ENCODE peak calls at places on chromosomes 4 and X, in seven cellular contexts. U is GM12892, E is ACHN, L is left lung, C is HFF-Myc, G is NCI-H1417, H is NCI-H510A treated with DMSO at 0.1 percent for 48 hours. J is an unnamed sample.

GRCh38 chrX:6644411-6644810 is 109.5 kb upstream of the VCX3A start:
- DNase-seq in U (no peak), E (peak; percentile 12), L (no peak), C (no peak), G (no peak), H (no peak), J (no peak)

GRCh38 chrX:13487731-13488505 is 81.5 kb upstream of the EGFL6 start:
- DNase-seq in U (peak; percentile 15), E (peak; percentile 75), L (no peak), C (peak; percentile 56), G (peak; percentile 17), H (peak; percentile 37), J (peak; percentile 76)

GRCh38 chrX:15401373-15401772 is 17.2 kb upstream of the VEGFD start:
- DNase-seq in U (no peak), E (no peak), L (no peak), C (no peak), G (no peak), H (no peak), J (no peak)

GRCh38 chr4:145130788-145131398 is 32.8 kb downstream of the ABCE1 start:
- DNase-seq in U (no peak), E (peak; percentile 3), L (no peak), C (no peak), G (no peak), H (no peak), J (no peak)

GRCh38 chr4:2259036-2259540 is 2.8 kb downstream of the MXD4 start:
- DNase-seq in U (no peak), E (no peak), L (no peak), C (no peak), G (no peak), H (no peak), J (no peak)

GRCh38 chr4:54657556-54658313 is at the start of gene KIT:
- DNase-seq in U (peak; percentile 19), E (no peak), L (peak; percentile 83), C (no peak), G (peak; percentile 92), H (peak; percentile 94), J (peak; percentile 45)

GRCh38 chr4:3122081-3122563 is 47.6 kb downstream of the HTT start:
- DNase-seq in U (no peak), E (no peak), L (no peak), C (no peak), G (no peak), H (no peak), J (no peak)

GRCh38 chrX:132209527-132209926 is 9.7 kb downstream of the RAP2C start:
- DNase-seq in U (no peak), E (no peak), L (no peak), C (no peak), G (no peak), H (no peak), J (no peak)

GRCh38 chr4:189124149-189124758 is 816.4 kb upstream of the FRG1 start:
- DNase-seq in U (no peak), E (peak; percentile 22), L (peak; percentile 55), C (peak; percentile 29), G (peak; percentile 42), H (peak; percentile 11), J (no peak)

GRCh38 chr4:39452860-39453587 is 5.7 kb downstream of the RPL9 start:
- DNase-seq in U (no peak), E (no peak), L (no peak), C (no peak), G (no peak), H (no peak), J (no peak)

GRCh38 chrX:39688576-39689373 is 409.0 kb downstream of the BCOR start:
- DNase-seq in U (peak; percentile 36), E (peak; percentile 8), L (peak; percentile 78), C (no peak), G (peak; percentile 58), H (peak; percentile 31), J (peak; percentile 74)

GRCh38 chr4:152572417-152573086 is 36.7 kb upstream of the FBXW7 start:
- DNase-seq in U (no peak), E (no peak), L (no peak), C (no peak), G (no peak), H (no peak), J (no peak)

GRCh38 chr4:20313237-20314030 is 61.7 kb downstream of the SLIT2 start:
- DNase-seq in U (no peak), E (no peak), L (peak; percentile 53), C (no peak), G (no peak), H (no peak), J (no peak)

GRCh38 chr4:140924761-140925392 is 168.7 kb upstream of the TBC1D9 start:
- DNase-seq in U (no peak), E (no peak), L (no peak), C (no peak), G (peak; percentile 1), H (no peak), J (no peak)

GRCh38 chr4:183342541-183343533 is 20.6 kb upstream of the CLDN24 start:
- DNase-seq in U (no peak), E (peak; percentile 7), L (no peak), C (no peak), G (no peak), H (no peak), J (no peak)

GRCh38 chrX:16838202-16839066 is 31.7 kb downstream of the RBBP7 start:
- DNase-seq in U (no peak), E (peak; percentile 45), L (no peak), C (no peak), G (no peak), H (no peak), J (no peak)

GRCh38 chr4:169404959-169405358 is 134.2 kb upstream of the SH3RF1 start:
- DNase-seq in U (no peak), E (no peak), L (no peak), C (no peak), G (no peak), H (no peak), J (no peak)

GRCh38 chr4:33878710-33879109 is 2365.6 kb downstream of the ARAP2 start:
- DNase-seq in U (no peak), E (no peak), L (no peak), C (no peak), G (no peak), H (no peak), J (no peak)

GRCh38 chr4:69731826-69732225 is 28.6 kb downstream of the SULT1B1 start:
- DNase-seq in U (no peak), E (no peak), L (no peak), C (no peak), G (no peak), H (no peak), J (no peak)

GRCh38 chrX:56219702-56220101 is 12.5 kb upstream of the KLF8 start:
- DNase-seq in U (no peak), E (peak; percentile 28), L (no peak), C (no peak), G (no peak), H (no peak), J (no peak)

GRCh38 chr4:182163180-182163579 is 80.0 kb upstream of the TENM3 start:
- DNase-seq in U (no peak), E (no peak), L (no peak), C (no peak), G (no peak), H (no peak), J (no peak)

GRCh38 chr4:182929296-182929695 is 12.1 kb upstream of the DCTD start:
- DNase-seq in U (no peak), E (peak; percentile 66), L (no peak), C (no peak), G (no peak), H (no peak), J (no peak)

GRCh38 chr4:127482049-127482448 is 150.7 kb upstream of the INTU start:
- DNase-seq in U (no peak), E (no peak), L (no peak), C (no peak), G (no peak), H (no peak), J (no peak)

GRCh38 chr4:19623866-19624265 is 627.8 kb upstream of the SLIT2 start:
- DNase-seq in U (no peak), E (no peak), L (no peak), C (no peak), G (no peak), H (no peak), J (no peak)